ENCODE peak calls at places on chromosome 5, in seven cellular contexts. O is Daoy; Y is astrocyte of the spinal cord; H is stimulated activated naive CD8-positive, alpha-beta T cell treated with anti-CD3 and anti-CD28 coated beads, Interleukin-15, Interleukin-2, amounts not matched to agents 100 U/mL and 50 U/mL, for 24 hours; G is amygdala; P is ELR; S is NCI-H1436. T is an unnamed sample.

GRCh38 chr5:128035689-128036088 is 47.9 kb upstream of the SLC12A2 start:
- DNase-seq in O (no peak), Y (no peak), H (no peak), G (no peak), P (no peak), S (no peak), T (no peak)

GRCh38 chr5:93246093-93246855 is 334.7 kb downstream of the NR2F1-AS1 start:
- DNase-seq in O (no peak), Y (peak), H (no peak), G (no peak), P (no peak), S (no peak), T (no peak)

GRCh38 chr5:173443971-173444370 is 115.8 kb upstream of the STC2 start:
- DNase-seq in O (no peak), Y (no peak), H (no peak), G (no peak), P (no peak), S (no peak), T (no peak)

GRCh38 chr5:137096149-137097103 is 402.7 kb downstream of the SPOCK1 start:
- DNase-seq in O (peak), Y (peak), H (no peak), G (no peak), P (peak), S (no peak), T (no peak)

GRCh38 chr5:159210306-159210722 is 961 bp upstream of the RNF145 start:
- DNase-seq in O (peak), Y (no peak), H (no peak), G (no peak), P (no peak), S (no peak), T (no peak)

GRCh38 chr5:112479418-112479817 is 60.3 kb upstream of the EPB41L4A start:
- DNase-seq in O (no peak), Y (peak), H (no peak), G (no peak), P (peak), S (no peak), T (no peak)

GRCh38 chr5:138900281-138900965 is 25.3 kb upstream of the LRRTM2 start:
- DNase-seq in O (peak), Y (peak), H (peak), G (no peak), P (peak), S (no peak), T (no peak)

GRCh38 chr5:1542755-1543154 is 19.0 kb upstream of the LPCAT1 start:
- DNase-seq in O (peak), Y (peak), H (no peak), G (no peak), P (peak), S (no peak), T (no peak)

GRCh38 chr5:152711996-152712395 is 306.9 kb upstream of the NMUR2 start:
- DNase-seq in O (no peak), Y (no peak), H (no peak), G (no peak), P (no peak), S (no peak), T (no peak)

GRCh38 chr5:1950096-1950707 is 67.5 kb upstream of the IRX4 start:
- DNase-seq in O (no peak), Y (no peak), H (no peak), G (no peak), P (no peak), S (no peak), T (no peak)

GRCh38 chr5:165781703-165782102 is 2276.3 kb downstream of the MAT2B start:
- DNase-seq in O (no peak), Y (peak), H (no peak), G (no peak), P (no peak), S (no peak), T (no peak)

GRCh38 chr5:174606646-174607045 is 117.7 kb upstream of the MSX2 start:
- DNase-seq in O (no peak), Y (no peak), H (no peak), G (no peak), P (no peak), S (no peak), T (no peak)

GRCh38 chr5:119537704-119538103 is 85.4 kb downstream of the HSD17B4 start:
- DNase-seq in O (peak), Y (peak), H (no peak), G (no peak), P (peak), S (no peak), T (no peak)

GRCh38 chr5:102890133-102890532 is 135.0 kb downstream of the PAM start:
- DNase-seq in O (no peak), Y (no peak), H (no peak), G (no peak), P (no peak), S (no peak), T (no peak)

GRCh38 chr5:119655081-119655480 is 25.7 kb downstream of the FAM170A start:
- DNase-seq in O (peak), Y (peak), H (no peak), G (no peak), P (peak), S (no peak), T (no peak)

GRCh38 chr5:128825826-128826225 is 139.5 kb upstream of the SLC27A6 start:
- DNase-seq in O (peak), Y (peak), H (no peak), G (no peak), P (peak), S (no peak), T (no peak)

GRCh38 chr5:146805099-146805498 is 73.5 kb downstream of the PPP2R2B start:
- DNase-seq in O (peak), Y (peak), H (no peak), G (no peak), P (peak), S (no peak), T (no peak)

GRCh38 chr5:147507480-147508126 is 2.3 kb downstream of the DPYSL3 start:
- DNase-seq in O (peak), Y (peak), H (no peak), G (no peak), P (peak), S (no peak), T (no peak)

GRCh38 chr5:104412649-104413240 is 850.2 kb upstream of the NUDT12 start:
- DNase-seq in O (no peak), Y (peak), H (no peak), G (no peak), P (peak), S (no peak), T (no peak)

GRCh38 chr5:135930029-135930948 is 24.5 kb downstream of the LECT2 start:
- DNase-seq in O (peak), Y (no peak), H (no peak), G (no peak), P (no peak), S (no peak), T (no peak)

GRCh38 chr5:78659114-78659513 is 10.5 kb upstream of the LHFPL2 start:
- DNase-seq in O (no peak), Y (peak), H (no peak), G (no peak), P (no peak), S (no peak), T (no peak)

GRCh38 chr5:101932599-101932998 is 363.5 kb downstream of the SLCO4C1 start:
- DNase-seq in O (no peak), Y (no peak), H (no peak), G (no peak), P (no peak), S (no peak), T (no peak)

GRCh38 chr5:146832985-146833732 is 45.4 kb downstream of the PPP2R2B start:
- DNase-seq in O (no peak), Y (no peak), H (no peak), G (no peak), P (no peak), S (no peak), T (no peak)

GRCh38 chr5:16916262-16916878 is 19.7 kb downstream of the MYO10 start:
- DNase-seq in O (peak), Y (peak), H (no peak), G (no peak), P (peak), S (no peak), T (no peak)

GRCh38 chr5:181222630-181223040 is 446 bp upstream of the TRIM41 start:
- DNase-seq in O (no peak), Y (peak), H (no peak), G (no peak), P (peak), S (no peak), T (no peak)

GRCh38 chr5:90861843-90862586 is 303.4 kb downstream of the ADGRV1 start:
- DNase-seq in O (no peak), Y (no peak), H (no peak), G (no peak), P (no peak), S (no peak), T (no peak)